ENCODE peak calls at places on chromosomes 11 and 22, in six cellular contexts. A, R, S, X, W and H are unnamed samples.

GRCh38 chr11:27183672-27184457 is 143.2 kb downstream of the BBOX1 start:
- DNase-seq in X (no peak), W (peak), A (peak), S (no peak), R (peak), H (peak)

GRCh38 chr22:19955241-19956128 is 13.9 kb upstream of the TXNRD2 start:
- DNase-seq in W (no peak), S (no peak), A (no peak), R (no peak), X (no peak), H (no peak)

GRCh38 chr11:113475160-113475761 is at the start of gene DRD2:
- DNase-seq in A (peak), S (peak), X (peak), R (no peak), W (no peak), H (no peak)

GRCh38 chr22:37063436-37064420 is 12.2 kb downstream of the KCTD17 start:
- DNase-seq in R (no peak), S (no peak), W (no peak), A (no peak), X (no peak), H (no peak)

GRCh38 chr22:45262931-45263789 is 21.6 kb upstream of the UPK3A start:
- DNase-seq in S (no peak), A (no peak), X (no peak), R (no peak), W (peak), H (no peak)

GRCh38 chr11:34964610-34965331 is 48.4 kb downstream of the PDHX start:
- DNase-seq in S (no peak), A (no peak), R (no peak), X (no peak), W (no peak), H (no peak)

GRCh38 chr11:35190804-35191348 is 51.9 kb downstream of the CD44 start:
- DNase-seq in X (no peak), R (peak), S (no peak), W (no peak), A (no peak), H (peak)

GRCh38 chr11:14254533-14255530 is 104.2 kb downstream of the RRAS2 start:
- DNase-seq in W (peak), S (no peak), A (no peak), R (no peak), X (no peak), H (no peak)

GRCh38 chr11:72721689-72722049 is 30.5 kb downstream of the ARAP1 start:
- DNase-seq in W (no peak), R (no peak), S (no peak), A (no peak), X (no peak), H (no peak)

GRCh38 chr11:132054822-132055221 is 684.4 kb downstream of the NTM start:
- DNase-seq in W (no peak), X (no peak), A (no peak), S (no peak), R (peak), H (peak)

GRCh38 chr11:118928870-118929495 is 3.3 kb upstream of the BCL9L start:
- DNase-seq in S (no peak), R (peak), W (peak), X (peak), A (no peak), H (peak)

GRCh38 chr11:104694259-104695070 is 203.8 kb downstream of the CASP12 start:
- DNase-seq in W (peak), X (no peak), R (peak), S (no peak), A (no peak), H (peak)

GRCh38 chr11:29159552-29160465 is 857.0 kb downstream of the KCNA4 start:
- DNase-seq in W (peak), S (peak), X (peak), R (peak), A (peak), H (peak)

GRCh38 chr11:69860796-69861445 is 41.7 kb upstream of the FGF3 start:
- DNase-seq in X (no peak), S (no peak), A (no peak), W (no peak), R (no peak), H (no peak)

GRCh38 chr22:26414347-26414746 is 14.7 kb upstream of the ASPHD2 start:
- DNase-seq in A (no peak), W (no peak), R (no peak), S (no peak), X (no peak), H (no peak)

GRCh38 chr22:26416256-26416655 is 12.8 kb upstream of the ASPHD2 start:
- DNase-seq in W (no peak), S (no peak), A (no peak), R (no peak), X (no peak), H (no peak)

GRCh38 chr22:26416670-26417270 is 12.3 kb upstream of the ASPHD2 start:
- DNase-seq in A (no peak), W (peak), S (peak), R (peak), X (peak), H (peak)

GRCh38 chr22:26417406-26417805 is 11.7 kb upstream of the ASPHD2 start:
- DNase-seq in X (no peak), S (no peak), R (no peak), W (no peak), A (no peak), H (no peak)

GRCh38 chr22:26418620-26419019 is 10.4 kb upstream of the ASPHD2 start:
- DNase-seq in W (no peak), X (no peak), A (no peak), S (no peak), R (no peak), H (no peak)
- H3K14ac ChIP-seq in W (no peak), X (no peak), A (no peak), S (no peak), R (no peak), H (no peak)

GRCh38 chr11:24637520-24637919 is 140.7 kb downstream of the LUZP2 start:
- DNase-seq in W (peak), S (peak), R (no peak), A (no peak), X (no peak), H (no peak)
- H4K91ac ChIP-seq in W (no peak), S (no peak), R (no peak), A (no peak), X (no peak), H (no peak)

DNA sequence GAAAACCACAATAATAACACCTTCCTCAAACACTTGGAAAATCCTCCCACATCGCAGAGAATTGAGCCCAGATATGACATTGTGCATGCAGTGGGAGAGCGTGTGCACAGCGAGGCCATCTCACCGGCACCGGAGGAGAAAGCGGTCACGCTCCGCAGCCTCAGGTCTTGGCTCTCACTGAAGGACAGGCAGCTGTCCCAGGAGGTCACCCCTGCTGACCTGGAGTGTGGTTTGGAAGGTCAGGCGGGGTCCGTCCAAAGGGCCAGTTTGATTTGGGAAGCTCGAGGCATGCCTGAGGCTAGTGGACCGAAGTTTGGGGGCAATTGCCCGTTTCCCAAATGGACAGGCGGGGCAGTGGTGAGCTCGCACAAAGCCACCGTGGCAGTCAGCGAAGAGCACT is 86.7 kb downstream of the KIAA1671 start:
- DNase-seq in X (no peak), S (no peak), W (no peak), R (no peak), A (no peak), H (no peak)
- H3K14ac ChIP-seq in X (no peak), S (no peak), W (no peak), R (no peak), A (no peak), H (no peak)

DNA sequence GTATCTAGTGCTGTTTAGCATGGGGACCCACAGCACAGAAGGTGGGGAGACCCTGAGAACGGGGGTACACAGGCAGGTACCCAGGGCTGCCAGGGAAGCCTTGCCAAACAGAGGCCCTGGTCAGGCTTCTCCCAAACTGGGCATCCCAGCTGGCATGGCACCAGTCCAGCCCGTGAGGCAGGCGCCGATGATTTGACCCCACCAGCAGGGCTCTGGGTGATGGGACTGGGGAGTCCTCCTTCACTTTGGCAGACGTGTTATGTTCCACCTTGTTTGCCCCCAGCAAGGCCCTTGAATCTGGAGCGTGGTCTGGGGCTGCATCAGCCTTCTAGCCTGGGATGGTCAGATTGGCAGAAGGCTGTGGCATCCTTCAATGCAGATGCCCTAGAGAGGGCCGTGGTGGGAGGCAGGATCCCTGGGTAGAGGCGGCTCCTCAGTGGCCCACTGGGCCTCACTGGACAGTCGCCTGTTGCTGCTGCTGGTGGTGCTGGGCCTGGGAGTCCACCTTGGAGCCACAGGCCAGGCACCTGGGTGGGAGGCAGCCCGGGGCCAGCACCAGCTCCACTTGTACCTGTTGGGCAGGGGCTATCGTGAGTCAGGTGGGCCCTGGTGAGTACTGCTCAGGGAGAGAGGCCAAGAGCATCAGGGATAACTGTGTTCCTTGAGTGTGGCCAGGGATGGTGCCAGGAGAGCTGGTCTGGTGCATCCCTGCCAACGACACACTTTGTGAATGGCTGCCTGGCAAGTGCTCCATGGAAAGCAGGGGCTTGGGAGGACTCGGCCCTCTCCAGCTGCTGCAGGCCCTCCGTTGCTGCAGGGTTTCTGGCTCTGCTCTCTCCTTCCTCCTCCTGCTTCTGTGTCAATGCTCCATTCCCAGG is 3.3 kb downstream of the ADORA2A start:
- DNase-seq in A (no peak), R (no peak), X (no peak), W (no peak), S (no peak), H (no peak)
- H4K91ac ChIP-seq in A (no peak), R (no peak), X (no peak), W (no peak), S (no peak), H (no peak)

GRCh38 chr11:119974051-119974450 is 163.9 kb downstream of the TRIM29 start:
- DNase-seq in S (no peak), R (no peak), A (no peak), W (no peak), X (no peak), H (no peak)
- H3K14ac ChIP-seq in S (no peak), R (no peak), A (no peak), W (no peak), X (no peak), H (no peak)